ENCODE peak calls at places on chromosome 22, in nine cellular contexts. Y is transverse colon, V is sigmoid colon, Q is adrenal gland, C is heart right ventricle, B is lower lobe of right lung, S is left ventricle myocardium inferior, T is Peyer's patch, Z is heart left ventricle. F is an unnamed sample.

GRCh38 chr22:29194269-29194668 is 11.4 kb upstream of the EMID1 start:
- DNase-seq in Y (no peak), S (no peak), Z (no peak), V (no peak), T (no peak), B (no peak), Q (no peak), C (no peak), F (no peak)

GRCh38 chr22:34847072-34847471 is 218.9 kb upstream of the ISX start:
- DNase-seq in Z (no peak), C (no peak), Q (no peak), B (no peak), S (no peak), V (no peak), T (no peak), Y (no peak), F (no peak)

GRCh38 chr22:30453731-30454510 is 17.9 kb downstream of the SEC14L3 start:
- DNase-seq in B (peak; percentile 75), Y (no peak), S (no peak), Q (no peak), V (no peak), T (no peak), Z (no peak), C (no peak), F (peak; percentile 44)

GRCh38 chr22:37059876-37060449 is 8.4 kb downstream of the KCTD17 start:
- DNase-seq in C (peak; percentile 3), Y (no peak), V (no peak), B (no peak), T (no peak), Q (no peak), S (no peak), Z (no peak), F (no peak)

GRCh38 chr22:45009881-45010531 is at the start of gene PHF21B:
- DNase-seq in Z (peak; percentile 60), S (peak; percentile 60), T (no peak), Y (no peak), V (peak; percentile 70), Q (peak; percentile 80), B (no peak), C (peak; percentile 57), F (no peak)

GRCh38 chr22:30573594-30574094 is 821 bp downstream of the GAL3ST1 start:
- DNase-seq in Y (peak; percentile 49), Z (no peak), B (no peak), V (no peak), T (peak; percentile 69), S (no peak), C (no peak), Q (no peak), F (no peak)

GRCh38 chr22:19853058-19853878 is 1.4 kb downstream of the GNB1L start:
- DNase-seq in Z (no peak), Q (no peak), V (peak; percentile 64), C (no peak), Y (no peak), S (no peak), B (no peak), T (no peak), F (no peak)

GRCh38 chr22:27990879-27991278 is 71.8 kb upstream of the PITPNB start:
- DNase-seq in S (peak; percentile 81), B (peak; percentile 46), C (peak; percentile 79), Z (peak; percentile 66), T (peak; percentile 57), V (peak; percentile 88), Y (peak; percentile 15), Q (peak; percentile 66), F (no peak)

GRCh38 chr22:30310881-30311771 is 15.6 kb downstream of the TBC1D10A start:
- DNase-seq in V (peak; percentile 94), B (peak; percentile 77), Z (peak; percentile 84), T (no peak), S (peak; percentile 80), C (peak; percentile 80), Y (peak; percentile 80), Q (peak; percentile 92), F (no peak)

GRCh38 chr22:31160328-31160978 is 471 bp downstream of the RNF185 start:
- DNase-seq in Y (peak; percentile 23), S (no peak), V (peak; percentile 74), C (no peak), B (no peak), Q (peak; percentile 58), Z (no peak), T (no peak), F (no peak)

GRCh38 chr22:20524004-20524481 is 16.6 kb downstream of the MED15 start:
- DNase-seq in Y (no peak), S (no peak), B (no peak), V (no peak), Z (no peak), C (no peak), Q (no peak), T (no peak), F (peak; percentile 20)

GRCh38 chr22:43077121-43077877 is 11.9 kb downstream of the TTLL1 start:
- DNase-seq in T (peak; percentile 60), Z (peak; percentile 57), S (peak; percentile 65), Q (no peak), Y (peak; percentile 19), C (peak; percentile 43), V (no peak), B (no peak), F (no peak)

DNA sequence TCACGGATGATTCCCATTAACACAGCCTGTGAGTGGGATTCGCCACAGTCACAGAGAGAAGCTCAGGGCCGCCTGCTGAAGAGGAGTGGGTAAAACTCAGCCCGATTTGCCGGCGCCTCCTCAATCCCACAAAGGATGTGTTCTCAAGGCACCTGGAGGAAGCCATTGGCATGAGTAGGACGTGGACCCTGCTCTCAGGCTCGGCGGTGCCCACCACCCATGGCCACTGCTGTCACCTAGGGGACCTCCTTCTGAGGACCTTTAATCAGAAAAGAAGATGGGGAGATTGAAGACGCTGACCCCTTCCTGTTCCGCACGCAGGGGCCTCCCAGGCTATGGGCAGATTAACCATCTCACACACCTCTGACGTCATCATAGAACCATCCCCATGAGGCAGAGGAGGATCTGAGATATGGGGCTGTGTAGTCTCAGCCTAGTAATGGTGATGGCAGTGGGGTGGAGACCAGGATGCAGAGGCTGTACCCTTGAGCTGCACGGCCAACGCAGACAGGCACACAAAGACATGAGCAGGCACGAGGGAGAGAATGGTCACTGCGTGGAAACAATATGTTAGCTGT is 571.8 kb downstream of the BRD1 start:
- DNase-seq in C (no peak), S (no peak), T (peak; percentile 31), Q (peak; percentile 43), Z (no peak), Y (no peak), V (no peak), B (no peak), F (no peak)
- H3K4me3 ChIP-seq in C (no peak overlapping the region), S (no peak overlapping the region), T (no peak overlapping the region), Q (no peak overlapping the region), Z (no peak overlapping the region), Y (no peak overlapping the region), V (no peak overlapping the region), B (no peak overlapping the region), F (no peak overlapping the region)

GRCh38 chr22:22925795-22926358 is 38.3 kb downstream of the IGLL5 start:
- DNase-seq in Y (no peak), Z (no peak), B (no peak), C (no peak), T (no peak), V (no peak), Q (no peak), S (no peak), F (no peak)
- H3K27ac ChIP-seq in Y (no peak overlapping the region), Z (no peak overlapping the region), B (no peak overlapping the region), C (no peak overlapping the region), T (no peak overlapping the region), V (no peak overlapping the region), Q (no peak overlapping the region), S (no peak overlapping the region), F (no peak overlapping the region)

GRCh38 chr22:23235425-23235824 is 55.1 kb downstream of the BCR start:
- DNase-seq in S (no peak), Y (no peak), Z (no peak), Q (no peak), B (no peak), C (no peak), V (no peak), T (no peak), F (no peak)

GRCh38 chr22:23233084-23233501 is 52.8 kb downstream of the BCR start:
- DNase-seq in Y (no peak), C (peak; percentile 46), Q (no peak), B (no peak), Z (no peak), T (no peak), V (no peak), S (peak; percentile 74), F (no peak)

GRCh38 chr22:23236026-23236425 is 55.7 kb downstream of the BCR start:
- DNase-seq in V (no peak), C (no peak), S (no peak), B (no peak), T (no peak), Y (no peak), Z (no peak), Q (no peak), F (no peak)

GRCh38 chr22:23233746-23234408 is 53.6 kb downstream of the BCR start:
- DNase-seq in Q (no peak), Y (no peak), S (peak; percentile 60), C (no peak), Z (peak; percentile 54), V (no peak), B (no peak), T (no peak), F (no peak)

GRCh38 chr22:23234409-23235161 is 54.3 kb downstream of the BCR start:
- DNase-seq in Z (no peak), Q (no peak), V (no peak), Y (no peak), B (no peak), S (no peak), C (no peak), T (no peak), F (no peak)
- H3K4me1 ChIP-seq in Z (peaks cover 68% of the 10 kb centered on the region), Q (peaks cover 22% of the 10 kb centered on the region), V (peaks cover 55% of the 10 kb centered on the region), Y (peaks cover 2% of the 10 kb centered on the region), B (peaks cover 59% of the 10 kb centered on the region), S (peaks cover 78% of the 10 kb centered on the region), C (peaks cover 23% of the 10 kb centered on the region), T (peaks cover 14% of the 10 kb centered on the region), F (peaks cover 11% of the 10 kb centered on the region)

GRCh38 chr22:38203090-38203810 is 1.5 kb downstream of the MAFF start:
- DNase-seq in B (peak; percentile 85), T (peak; percentile 82), C (no peak), S (no peak), Z (no peak), V (peak; percentile 81), Q (peak; percentile 81), Y (peak; percentile 85), F (peak; percentile 74)

GRCh38 chr22:38201718-38202436 is at the start of gene MAFF:
- DNase-seq in Z (peak; percentile 96), S (peak; percentile 96), B (peak; percentile 98), V (peak; percentile 99), C (peak; percentile 95), T (peak; percentile 98), Y (peak; percentile 98), Q (peak; percentile 99), F (peak; percentile 78)

GRCh38 chr22:38199826-38200559 is 1.8 kb upstream of the MAFF start:
- DNase-seq in S (no peak), B (no peak), Z (no peak), T (no peak), V (no peak), Y (no peak), Q (no peak), C (no peak), F (no peak)

GRCh38 chr22:38202437-38203089 is 769 bp downstream of the MAFF start:
- DNase-seq in C (peak; percentile 89), T (peak; percentile 88), Y (peak; percentile 88), V (peak; percentile 97), Q (peak; percentile 92), S (peak; percentile 89), Z (peak; percentile 87), B (peak; percentile 92), F (peak; percentile 41)

DNA sequence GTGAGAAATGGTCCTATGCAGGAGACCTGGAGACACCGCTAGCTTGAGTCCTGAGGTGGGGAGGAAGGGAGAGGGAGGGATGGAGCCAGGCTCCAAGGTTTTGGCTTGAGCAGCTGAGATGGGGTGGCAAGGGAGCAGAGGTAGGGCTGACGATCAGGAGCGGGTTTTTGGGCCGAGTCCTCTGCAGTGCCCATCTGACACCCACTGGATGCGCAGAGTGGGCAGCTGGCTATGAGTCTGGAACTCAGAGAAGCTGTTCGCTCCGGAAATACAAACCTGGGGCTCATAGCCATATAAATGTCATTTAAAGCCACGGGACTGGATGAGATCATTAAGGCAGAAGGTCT is 450 bp upstream of the MAFF start:
- DNase-seq in V (no peak), S (no peak), Y (no peak), T (no peak), Q (no peak), Z (no peak), B (no peak), C (no peak), F (no peak)
- H3K4me3 ChIP-seq in V (peak overlapping the region; percentile 92), S (peak overlapping the region; percentile 83), Y (peak overlapping the region; percentile 98), T (peak overlapping the region; percentile 67), Q (no peak overlapping the region), Z (peak overlapping the region; percentile 73), B (peak overlapping the region; percentile 81), C (peak overlapping the region; percentile 80), F (peak overlapping the region; percentile 64)

F was measured in CD4-positive, CD25-positive, alpha-beta regulatory T cell.